ENCODE peak calls at places on chromosomes 11 and 22, in nine cellular contexts. L is GM23338, X is hepatocyte, I is HCT116, Z is SK-N-SH, A is PC-3, Y is MM.1S, V is GM23248, F is OCI-LY7. T is an unnamed sample.

GRCh38 chr11:72441647-72442267 is 7.4 kb upstream of the CLPB start:
- DNase-seq in L (no peak), X (no peak), I (no peak), Z (no peak), A (no peak), Y (no peak), V (peak), F (no peak), T (no peak)

GRCh38 chr11:58592760-58593472 is 14.1 kb downstream of the ZFP91 start:
- DNase-seq in L (no peak), X (peak), I (no peak), Z (no peak), A (peak), Y (peak), V (no peak), F (no peak), T (no peak)

GRCh38 chr11:113991718-113992458 is 17.0 kb downstream of the HTR3A start:
- DNase-seq in L (no peak), X (peak), I (no peak), Z (peak), A (peak), Y (no peak), V (no peak), F (no peak), T (no peak)

GRCh38 chr11:27642954-27643353 is 57.3 kb downstream of the BDNF start:
- DNase-seq in L (no peak), X (no peak), I (no peak), Z (no peak), A (no peak), Y (no peak), V (no peak), F (no peak), T (no peak)

GRCh38 chr11:71178076-71178475 is 74.3 kb downstream of the SHANK2 start:
- DNase-seq in L (no peak), X (no peak), I (no peak), Z (no peak), A (peak), Y (no peak), V (no peak), F (no peak), T (no peak)

GRCh38 chr11:76667271-76667818 is 3.2 kb downstream of the LRRC32 start:
- DNase-seq in L (no peak), X (no peak), I (no peak), Z (no peak), A (no peak), Y (no peak), V (no peak), F (peak), T (no peak)

GRCh38 chr11:15883349-15883961 is 472.9 kb downstream of the SOX6 start:
- DNase-seq in L (no peak), X (no peak), I (no peak), Z (no peak), A (no peak), Y (no peak), V (no peak), F (no peak), T (no peak)

GRCh38 chr11:124863137-124863825 is 2.0 kb upstream of the ROBO3 start:
- DNase-seq in L (peak), X (peak), I (no peak), Z (peak), A (peak), Y (no peak), V (peak), F (no peak), T (peak)

GRCh38 chr11:102604875-102605274 is 20.3 kb downstream of the MMP20 start:
- DNase-seq in L (peak), X (no peak), I (no peak), Z (no peak), A (peak), Y (no peak), V (no peak), F (no peak), T (no peak)

GRCh38 chr11:62402226-62402625 is 16.6 kb upstream of the SCGB1A1 start:
- DNase-seq in L (no peak), X (no peak), I (no peak), Z (no peak), A (no peak), Y (no peak), V (peak), F (no peak), T (no peak)

GRCh38 chr11:128837627-128838026 is 29.5 kb downstream of the KCNJ1 start:
- DNase-seq in L (no peak), X (no peak), I (no peak), Z (no peak), A (no peak), Y (no peak), V (no peak), F (peak), T (no peak)

GRCh38 chr22:26529345-26529744 is 17.1 kb upstream of the TFIP11 start:
- DNase-seq in L (no peak), X (no peak), I (no peak), Z (no peak), A (peak), Y (no peak), V (peak), F (no peak), T (no peak)

GRCh38 chr22:26526165-26526564 is 13.9 kb upstream of the TFIP11 start:
- DNase-seq in L (no peak), X (no peak), I (no peak), Z (no peak), A (no peak), Y (no peak), V (no peak), F (no peak), T (no peak)

GRCh38 chr22:26524870-26525269 is 12.6 kb upstream of the TFIP11 start:
- DNase-seq in L (no peak), X (peak), I (no peak), Z (no peak), A (no peak), Y (no peak), V (no peak), F (no peak), T (no peak)

GRCh38 chr22:26527574-26528465 is 15.5 kb upstream of the TFIP11 start:
- DNase-seq in L (no peak), X (no peak), I (no peak), Z (no peak), A (no peak), Y (no peak), V (no peak), F (no peak), T (no peak)

GRCh38 chr22:26527167-26527566 is 14.9 kb upstream of the TFIP11 start:
- DNase-seq in L (no peak), X (no peak), I (no peak), Z (no peak), A (no peak), Y (no peak), V (no peak), F (no peak), T (no peak)
- H3K4me2 ChIP-seq in L (no peak), X (no peak), I (no peak), Z (no peak), A (no peak), Y (peak), V (no peak), F (no peak), T (no peak)

DNA sequence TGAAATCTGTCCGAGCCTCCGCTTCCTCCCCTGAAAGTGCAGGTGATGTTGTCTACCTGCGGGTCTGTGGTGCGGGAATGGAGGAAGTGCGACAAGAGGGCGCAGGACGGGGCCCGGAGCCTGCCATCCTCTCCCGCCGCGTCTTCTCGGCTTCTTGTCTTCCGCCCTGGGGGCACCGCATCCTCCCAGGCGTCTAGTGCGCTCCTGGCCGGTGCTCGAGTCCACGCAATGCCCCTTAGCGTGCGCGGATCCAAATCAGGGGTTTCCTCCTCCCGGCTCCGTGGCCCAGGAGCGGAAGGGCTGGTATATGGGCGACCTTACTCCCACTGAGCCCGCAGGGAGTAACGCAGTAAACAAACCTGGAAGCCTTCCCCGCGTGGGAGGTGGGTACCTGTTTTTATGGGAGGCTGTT is 405 bp downstream of the SFI1 start:
- DNase-seq in L (no peak), X (peak), I (no peak), Z (no peak), A (no peak), Y (no peak), V (peak), F (peak), T (no peak)
- TF ChIP-seq EZH2phosphoT487 in L (no peak), X (no peak), I (no peak), Z (no peak), A (no peak), Y (no peak), V (no peak), F (no peak), T (no peak)

GRCh38 chr22:19567383-19568009 is 43.3 kb upstream of the CLDN5 start:
- DNase-seq in L (no peak), X (no peak), I (no peak), Z (no peak), A (no peak), Y (no peak), V (no peak), F (no peak), T (no peak)

GRCh38 chr22:19569976-19570375 is 45.8 kb upstream of the CLDN5 start:
- DNase-seq in L (no peak), X (no peak), I (no peak), Z (no peak), A (no peak), Y (no peak), V (no peak), F (no peak), T (no peak)

GRCh38 chr22:19565921-19566598 is 41.9 kb upstream of the CLDN5 start:
- DNase-seq in L (no peak), X (no peak), I (no peak), Z (no peak), A (peak), Y (no peak), V (peak), F (no peak), T (no peak)

GRCh38 chr22:19566599-19567382 is 42.6 kb upstream of the CLDN5 start:
- DNase-seq in L (no peak), X (no peak), I (no peak), Z (no peak), A (no peak), Y (no peak), V (no peak), F (no peak), T (no peak)

GRCh38 chr22:19568337-19569311 is 44.4 kb upstream of the CLDN5 start:
- DNase-seq in L (no peak), X (no peak), I (no peak), Z (no peak), A (peak), Y (no peak), V (peak), F (no peak), T (no peak)
- H3K4me2 ChIP-seq in L (no peak), X (no peak), I (no peak), Z (no peak), A (peak), Y (no peak), V (peak), F (no peak), T (no peak)

GRCh38 chr22:43535741-43536140 is 123.9 kb downstream of the MPPED1 start:
- DNase-seq in L (no peak), X (no peak), I (no peak), Z (no peak), A (no peak), Y (no peak), V (no peak), F (no peak), T (no peak)
- TF ChIP-seq EZH2phosphoT487 in L (no peak), X (no peak), I (no peak), Z (no peak), A (no peak), Y (no peak), V (no peak), F (no peak), T (no peak)

DNA sequence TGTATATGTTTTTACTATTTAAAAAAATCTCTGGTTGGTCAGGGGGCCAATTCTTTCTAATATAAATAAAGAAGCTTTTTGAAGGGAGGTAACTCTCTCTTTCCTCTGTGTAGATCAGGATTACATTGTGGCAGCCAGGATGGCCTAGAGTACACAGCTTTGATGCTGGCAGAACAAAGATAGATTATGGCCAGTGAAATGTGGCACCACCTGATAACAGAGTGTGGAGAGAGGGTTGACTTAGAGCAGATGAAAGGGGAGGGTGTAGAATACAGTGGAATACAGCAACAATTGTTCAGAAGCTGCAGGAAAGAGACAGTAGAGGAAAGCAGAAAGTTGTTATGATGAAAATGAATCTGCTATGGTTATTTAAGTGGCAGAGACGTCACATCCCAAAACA is 99.0 kb downstream of the FAR1 start:
- DNase-seq in L (no peak), X (no peak), I (no peak), Z (no peak), A (no peak), Y (no peak), V (no peak), F (no peak), T (no peak)
- H3K4me2 ChIP-seq in L (no peak), X (no peak), I (no peak), Z (no peak), A (no peak), Y (no peak), V (no peak), F (no peak), T (no peak)

GRCh38 chr22:38751066-38751421 is 4.8 kb downstream of the SUN2 start:
- DNase-seq in L (no peak), X (no peak), I (no peak), Z (no peak), A (no peak), Y (no peak), V (no peak), F (no peak), T (no peak)

GRCh38 chr22:38753894-38754246 is 1.9 kb downstream of the SUN2 start:
- DNase-seq in L (no peak), X (peak), I (no peak), Z (no peak), A (no peak), Y (no peak), V (no peak), F (no peak), T (no peak)

GRCh38 chr22:38750638-38751037 is 5.2 kb downstream of the SUN2 start:
- DNase-seq in L (no peak), X (no peak), I (no peak), Z (no peak), A (no peak), Y (no peak), V (no peak), F (no peak), T (no peak)

GRCh38 chr22:38750104-38750503 is 5.7 kb downstream of the SUN2 start:
- DNase-seq in L (no peak), X (no peak), I (no peak), Z (no peak), A (no peak), Y (no peak), V (no peak), F (no peak), T (no peak)

GRCh38 chr22:38751422-38752346 is 4.1 kb downstream of the SUN2 start:
- DNase-seq in L (no peak), X (no peak), I (no peak), Z (no peak), A (no peak), Y (peak), V (no peak), F (peak), T (no peak)
- TF ChIP-seq EZH2phosphoT487 in L (no peak), X (no peak), I (no peak), Z (no peak), A (no peak), Y (no peak), V (no peak), F (no peak), T (no peak)